ENCODE peak calls at places on chromosome 15, in eight cellular contexts. One of them, this sample, is unnamed.
A peak's percentile ranks its signal among the peaks of the same experiment; 100 is the strongest.

GRCh38 chr15:83837946-83838571 is 184.1 kb downstream of the ADAMTSL3 start:
- DNase-seq in activated CD4-positive, CD25-positive, alpha-beta regulatory T cell treated with anti-CD3 and anti-CD28 coated beads, Interleukin-2, amount 50 U/mL, for 72 hours: no peak
- DNase-seq in kidney tubule cell: peak; percentile 58
- DNase-seq in activated effector memory CD4-positive, alpha-beta T cell treated with Interleukin-2 at 50 U/mL for 16 hours: no peak
- DNase-seq in NAMALWA: peak; percentile 42
- DNase-seq in astrocyte of the spinal cord: no peak
- DNase-seq in nephron progenitor cell: peak; percentile 60
- DNase-seq in AG09319: no peak
- DNase-seq in this sample: no peak

GRCh38 chr15:69236505-69236904 is 62.2 kb upstream of the PAQR5 start:
- DNase-seq in activated CD4-positive, CD25-positive, alpha-beta regulatory T cell treated with anti-CD3 and anti-CD28 coated beads, Interleukin-2, amount 50 U/mL, for 72 hours: no peak
- DNase-seq in kidney tubule cell: no peak
- DNase-seq in activated effector memory CD4-positive, alpha-beta T cell treated with Interleukin-2 at 50 U/mL for 16 hours: no peak
- DNase-seq in NAMALWA: no peak
- DNase-seq in astrocyte of the spinal cord: no peak
- DNase-seq in nephron progenitor cell: no peak
- DNase-seq in AG09319: no peak
- DNase-seq in this sample: no peak

GRCh38 chr15:43769584-43770228 is 7.1 kb downstream of the ELL3 start:
- DNase-seq in activated CD4-positive, CD25-positive, alpha-beta regulatory T cell treated with anti-CD3 and anti-CD28 coated beads, Interleukin-2, amount 50 U/mL, for 72 hours: peak; percentile 57
- DNase-seq in kidney tubule cell: peak; percentile 57
- DNase-seq in activated effector memory CD4-positive, alpha-beta T cell treated with Interleukin-2 at 50 U/mL for 16 hours: no peak
- DNase-seq in NAMALWA: peak; percentile 82
- DNase-seq in astrocyte of the spinal cord: peak; percentile 58
- DNase-seq in nephron progenitor cell: peak; percentile 73
- DNase-seq in AG09319: no peak
- DNase-seq in this sample: no peak

GRCh38 chr15:78421241-78421994 is 16.6 kb upstream of the IREB2 start:
- DNase-seq in activated CD4-positive, CD25-positive, alpha-beta regulatory T cell treated with anti-CD3 and anti-CD28 coated beads, Interleukin-2, amount 50 U/mL, for 72 hours: no peak
- DNase-seq in kidney tubule cell: no peak
- DNase-seq in activated effector memory CD4-positive, alpha-beta T cell treated with Interleukin-2 at 50 U/mL for 16 hours: no peak
- DNase-seq in NAMALWA: no peak
- DNase-seq in astrocyte of the spinal cord: no peak
- DNase-seq in nephron progenitor cell: no peak
- DNase-seq in AG09319: no peak
- DNase-seq in this sample: no peak

GRCh38 chr15:71195242-71195641 is 80.0 kb downstream of the THSD4 start:
- DNase-seq in activated CD4-positive, CD25-positive, alpha-beta regulatory T cell treated with anti-CD3 and anti-CD28 coated beads, Interleukin-2, amount 50 U/mL, for 72 hours: no peak
- DNase-seq in kidney tubule cell: peak; percentile 8
- DNase-seq in activated effector memory CD4-positive, alpha-beta T cell treated with Interleukin-2 at 50 U/mL for 16 hours: no peak
- DNase-seq in NAMALWA: no peak
- DNase-seq in astrocyte of the spinal cord: no peak
- DNase-seq in nephron progenitor cell: no peak
- DNase-seq in AG09319: no peak
- DNase-seq in this sample: no peak

GRCh38 chr15:70281811-70282307 is 184.1 kb upstream of the TLE3 start:
- DNase-seq in activated CD4-positive, CD25-positive, alpha-beta regulatory T cell treated with anti-CD3 and anti-CD28 coated beads, Interleukin-2, amount 50 U/mL, for 72 hours: no peak
- DNase-seq in kidney tubule cell: peak; percentile 65
- DNase-seq in activated effector memory CD4-positive, alpha-beta T cell treated with Interleukin-2 at 50 U/mL for 16 hours: no peak
- DNase-seq in NAMALWA: no peak
- DNase-seq in astrocyte of the spinal cord: peak; percentile 46
- DNase-seq in nephron progenitor cell: no peak
- DNase-seq in AG09319: no peak
- DNase-seq in this sample: no peak

GRCh38 chr15:89419370-89419984 is 76.9 kb downstream of the RHCG start:
- DNase-seq in activated CD4-positive, CD25-positive, alpha-beta regulatory T cell treated with anti-CD3 and anti-CD28 coated beads, Interleukin-2, amount 50 U/mL, for 72 hours: no peak
- DNase-seq in kidney tubule cell: peak; percentile 39
- DNase-seq in activated effector memory CD4-positive, alpha-beta T cell treated with Interleukin-2 at 50 U/mL for 16 hours: no peak
- DNase-seq in NAMALWA: peak; percentile 50
- DNase-seq in astrocyte of the spinal cord: no peak
- DNase-seq in nephron progenitor cell: peak; percentile 96
- DNase-seq in AG09319: no peak
- DNase-seq in this sample: peak; percentile 74

GRCh38 chr15:99019558-99020540 is 12.3 kb upstream of the PGPEP1L start:
- DNase-seq in activated CD4-positive, CD25-positive, alpha-beta regulatory T cell treated with anti-CD3 and anti-CD28 coated beads, Interleukin-2, amount 50 U/mL, for 72 hours: no peak
- DNase-seq in kidney tubule cell: peak; percentile 61
- DNase-seq in activated effector memory CD4-positive, alpha-beta T cell treated with Interleukin-2 at 50 U/mL for 16 hours: no peak
- DNase-seq in NAMALWA: no peak
- DNase-seq in astrocyte of the spinal cord: peak; percentile 31
- DNase-seq in nephron progenitor cell: no peak
- DNase-seq in AG09319: peak; percentile 35
- DNase-seq in this sample: no peak

GRCh38 chr15:74130849-74131617 is 647 bp downstream of the ISLR2 start:
- DNase-seq in activated CD4-positive, CD25-positive, alpha-beta regulatory T cell treated with anti-CD3 and anti-CD28 coated beads, Interleukin-2, amount 50 U/mL, for 72 hours: no peak
- DNase-seq in kidney tubule cell: no peak
- DNase-seq in activated effector memory CD4-positive, alpha-beta T cell treated with Interleukin-2 at 50 U/mL for 16 hours: no peak
- DNase-seq in NAMALWA: no peak
- DNase-seq in astrocyte of the spinal cord: no peak
- DNase-seq in nephron progenitor cell: no peak
- DNase-seq in AG09319: no peak
- DNase-seq in this sample: no peak

GRCh38 chr15:68372291-68372811 is 59.6 kb downstream of the ITGA11 start:
- DNase-seq in activated CD4-positive, CD25-positive, alpha-beta regulatory T cell treated with anti-CD3 and anti-CD28 coated beads, Interleukin-2, amount 50 U/mL, for 72 hours: no peak
- DNase-seq in kidney tubule cell: peak; percentile 37
- DNase-seq in activated effector memory CD4-positive, alpha-beta T cell treated with Interleukin-2 at 50 U/mL for 16 hours: no peak
- DNase-seq in NAMALWA: no peak
- DNase-seq in astrocyte of the spinal cord: peak; percentile 52
- DNase-seq in nephron progenitor cell: peak; percentile 32
- DNase-seq in AG09319: no peak
- DNase-seq in this sample: peak; percentile 39

GRCh38 chr15:67063689-67064606 is 1.5 kb upstream of the SMAD3 start:
- DNase-seq in activated CD4-positive, CD25-positive, alpha-beta regulatory T cell treated with anti-CD3 and anti-CD28 coated beads, Interleukin-2, amount 50 U/mL, for 72 hours: no peak
- DNase-seq in kidney tubule cell: peak; percentile 88
- DNase-seq in activated effector memory CD4-positive, alpha-beta T cell treated with Interleukin-2 at 50 U/mL for 16 hours: no peak
- DNase-seq in NAMALWA: no peak
- DNase-seq in astrocyte of the spinal cord: peak; percentile 71
- DNase-seq in nephron progenitor cell: peak; percentile 49
- DNase-seq in AG09319: no peak
- DNase-seq in this sample: no peak

GRCh38 chr15:47473857-47474256 is 243.4 kb upstream of the SEMA6D start:
- DNase-seq in activated CD4-positive, CD25-positive, alpha-beta regulatory T cell treated with anti-CD3 and anti-CD28 coated beads, Interleukin-2, amount 50 U/mL, for 72 hours: no peak
- DNase-seq in kidney tubule cell: no peak
- DNase-seq in activated effector memory CD4-positive, alpha-beta T cell treated with Interleukin-2 at 50 U/mL for 16 hours: no peak
- DNase-seq in NAMALWA: no peak
- DNase-seq in astrocyte of the spinal cord: peak; percentile 37
- DNase-seq in nephron progenitor cell: no peak
- DNase-seq in AG09319: no peak
- DNase-seq in this sample: peak; percentile 60

GRCh38 chr15:25766421-25766820 is 96.7 kb downstream of the ATP10A start:
- DNase-seq in activated CD4-positive, CD25-positive, alpha-beta regulatory T cell treated with anti-CD3 and anti-CD28 coated beads, Interleukin-2, amount 50 U/mL, for 72 hours: no peak
- DNase-seq in kidney tubule cell: no peak
- DNase-seq in activated effector memory CD4-positive, alpha-beta T cell treated with Interleukin-2 at 50 U/mL for 16 hours: no peak
- DNase-seq in NAMALWA: no peak
- DNase-seq in astrocyte of the spinal cord: no peak
- DNase-seq in nephron progenitor cell: no peak
- DNase-seq in AG09319: no peak
- DNase-seq in this sample: no peak

GRCh38 chr15:80456517-80457497 is 52.6 kb downstream of the ARNT2 start:
- DNase-seq in activated CD4-positive, CD25-positive, alpha-beta regulatory T cell treated with anti-CD3 and anti-CD28 coated beads, Interleukin-2, amount 50 U/mL, for 72 hours: no peak
- DNase-seq in kidney tubule cell: peak; percentile 56
- DNase-seq in activated effector memory CD4-positive, alpha-beta T cell treated with Interleukin-2 at 50 U/mL for 16 hours: no peak
- DNase-seq in NAMALWA: no peak
- DNase-seq in astrocyte of the spinal cord: no peak
- DNase-seq in nephron progenitor cell: no peak
- DNase-seq in AG09319: no peak
- DNase-seq in this sample: no peak

GRCh38 chr15:90989040-90989768 is 5.1 kb downstream of the PRC1 start:
- DNase-seq in activated CD4-positive, CD25-positive, alpha-beta regulatory T cell treated with anti-CD3 and anti-CD28 coated beads, Interleukin-2, amount 50 U/mL, for 72 hours: no peak
- DNase-seq in kidney tubule cell: no peak
- DNase-seq in activated effector memory CD4-positive, alpha-beta T cell treated with Interleukin-2 at 50 U/mL for 16 hours: no peak
- DNase-seq in NAMALWA: no peak
- DNase-seq in astrocyte of the spinal cord: no peak
- DNase-seq in nephron progenitor cell: no peak
- DNase-seq in AG09319: no peak
- DNase-seq in this sample: no peak

GRCh38 chr15:38818156-38818745 is 253.6 kb upstream of the RASGRP1 start:
- DNase-seq in activated CD4-positive, CD25-positive, alpha-beta regulatory T cell treated with anti-CD3 and anti-CD28 coated beads, Interleukin-2, amount 50 U/mL, for 72 hours: no peak
- DNase-seq in kidney tubule cell: no peak
- DNase-seq in activated effector memory CD4-positive, alpha-beta T cell treated with Interleukin-2 at 50 U/mL for 16 hours: no peak
- DNase-seq in NAMALWA: no peak
- DNase-seq in astrocyte of the spinal cord: no peak
- DNase-seq in nephron progenitor cell: no peak
- DNase-seq in AG09319: no peak
- DNase-seq in this sample: no peak

GRCh38 chr15:85793641-85794597 is 806 bp downstream of the KLHL25 start:
- DNase-seq in activated CD4-positive, CD25-positive, alpha-beta regulatory T cell treated with anti-CD3 and anti-CD28 coated beads, Interleukin-2, amount 50 U/mL, for 72 hours: peak; percentile 54
- DNase-seq in kidney tubule cell: peak; percentile 33
- DNase-seq in activated effector memory CD4-positive, alpha-beta T cell treated with Interleukin-2 at 50 U/mL for 16 hours: peak; percentile 36
- DNase-seq in NAMALWA: peak; percentile 44
- DNase-seq in astrocyte of the spinal cord: peak; percentile 28
- DNase-seq in nephron progenitor cell: peak; percentile 56
- DNase-seq in AG09319: no peak
- DNase-seq in this sample: peak; percentile 71

GRCh38 chr15:61584410-61584809 is 355.3 kb upstream of the RORA start:
- DNase-seq in activated CD4-positive, CD25-positive, alpha-beta regulatory T cell treated with anti-CD3 and anti-CD28 coated beads, Interleukin-2, amount 50 U/mL, for 72 hours: no peak
- DNase-seq in kidney tubule cell: no peak
- DNase-seq in activated effector memory CD4-positive, alpha-beta T cell treated with Interleukin-2 at 50 U/mL for 16 hours: no peak
- DNase-seq in NAMALWA: peak; percentile 2
- DNase-seq in astrocyte of the spinal cord: peak; percentile 5
- DNase-seq in nephron progenitor cell: no peak
- DNase-seq in AG09319: no peak
- DNase-seq in this sample: no peak

GRCh38 chr15:68312701-68313204 is 35.2 kb downstream of the FEM1B start:
- DNase-seq in activated CD4-positive, CD25-positive, alpha-beta regulatory T cell treated with anti-CD3 and anti-CD28 coated beads, Interleukin-2, amount 50 U/mL, for 72 hours: peak; percentile 21
- DNase-seq in kidney tubule cell: no peak
- DNase-seq in activated effector memory CD4-positive, alpha-beta T cell treated with Interleukin-2 at 50 U/mL for 16 hours: no peak
- DNase-seq in NAMALWA: no peak
- DNase-seq in astrocyte of the spinal cord: peak; percentile 24
- DNase-seq in nephron progenitor cell: no peak
- DNase-seq in AG09319: no peak
- DNase-seq in this sample: peak; percentile 54

GRCh38 chr15:25177955-25178801 is 223.4 kb downstream of the SNRPN start:
- DNase-seq in activated CD4-positive, CD25-positive, alpha-beta regulatory T cell treated with anti-CD3 and anti-CD28 coated beads, Interleukin-2, amount 50 U/mL, for 72 hours: peak; percentile 17
- DNase-seq in kidney tubule cell: no peak
- DNase-seq in activated effector memory CD4-positive, alpha-beta T cell treated with Interleukin-2 at 50 U/mL for 16 hours: no peak
- DNase-seq in NAMALWA: no peak
- DNase-seq in astrocyte of the spinal cord: no peak
- DNase-seq in nephron progenitor cell: no peak
- DNase-seq in AG09319: no peak
- DNase-seq in this sample: peak; percentile 34

GRCh38 chr15:28017423-28017924 is 81.6 kb downstream of the OCA2 start:
- DNase-seq in activated CD4-positive, CD25-positive, alpha-beta regulatory T cell treated with anti-CD3 and anti-CD28 coated beads, Interleukin-2, amount 50 U/mL, for 72 hours: no peak
- DNase-seq in kidney tubule cell: peak; percentile 42
- DNase-seq in activated effector memory CD4-positive, alpha-beta T cell treated with Interleukin-2 at 50 U/mL for 16 hours: no peak
- DNase-seq in NAMALWA: peak; percentile 10
- DNase-seq in astrocyte of the spinal cord: no peak
- DNase-seq in nephron progenitor cell: no peak
- DNase-seq in AG09319: no peak
- DNase-seq in this sample: no peak